ENCODE peak calls at places on chromosome 18, in nine cellular contexts. One of them, this sample, is unnamed.

GRCh38 chr18:74281011-74281638 is 10.6 kb downstream of the CYB5A start:
- DNase-seq in lower lobe of right lung: no peak
- DNase-seq in erythroblast: no peak
- DNase-seq in foreskin keratinocyte: no peak
- DNase-seq in activated naive CD4-positive, alpha-beta T cell treated with Interleukin-2 at 50 U/mL for 16 hours: no peak
- DNase-seq in spleen: no peak
- DNase-seq in NCI-H2081: peak
- DNase-seq in activated CD4-positive, alpha-beta T cell treated with anti-CD3 and anti-CD28 coated beads for 24 hours: no peak
- DNase-seq in Daoy: no peak
- DNase-seq in this sample: no peak

GRCh38 chr18:53422896-53423295 is 801.6 kb downstream of the MBD2 start:
- DNase-seq in foreskin keratinocyte: no peak
- DNase-seq in lower lobe of right lung: no peak
- DNase-seq in activated naive CD4-positive, alpha-beta T cell treated with Interleukin-2 at 50 U/mL for 16 hours: no peak
- DNase-seq in Daoy: no peak
- DNase-seq in erythroblast: no peak
- DNase-seq in NCI-H2081: peak
- DNase-seq in spleen: no peak
- DNase-seq in activated CD4-positive, alpha-beta T cell treated with anti-CD3 and anti-CD28 coated beads for 24 hours: no peak
- DNase-seq in this sample: no peak

GRCh38 chr18:76941284-76941683 is 118.9 kb downstream of the ZNF236 start:
- DNase-seq in activated CD4-positive, alpha-beta T cell treated with anti-CD3 and anti-CD28 coated beads for 24 hours: no peak
- DNase-seq in activated naive CD4-positive, alpha-beta T cell treated with Interleukin-2 at 50 U/mL for 16 hours: no peak
- DNase-seq in Daoy: no peak
- DNase-seq in lower lobe of right lung: no peak
- DNase-seq in erythroblast: no peak
- DNase-seq in spleen: peak
- DNase-seq in NCI-H2081: peak
- DNase-seq in foreskin keratinocyte: no peak
- DNase-seq in this sample: no peak

GRCh38 chr18:74252032-74252380 is 39.8 kb downstream of the CYB5A start:
- DNase-seq in lower lobe of right lung: no peak
- DNase-seq in NCI-H2081: no peak
- DNase-seq in foreskin keratinocyte: no peak
- DNase-seq in erythroblast: no peak
- DNase-seq in spleen: no peak
- DNase-seq in Daoy: no peak
- DNase-seq in activated naive CD4-positive, alpha-beta T cell treated with Interleukin-2 at 50 U/mL for 16 hours: no peak
- DNase-seq in activated CD4-positive, alpha-beta T cell treated with anti-CD3 and anti-CD28 coated beads for 24 hours: no peak
- DNase-seq in this sample: peak

GRCh38 chr18:24083550-24083949 is 55.3 kb upstream of the CABYR start:
- DNase-seq in spleen: no peak
- DNase-seq in activated naive CD4-positive, alpha-beta T cell treated with Interleukin-2 at 50 U/mL for 16 hours: no peak
- DNase-seq in Daoy: no peak
- DNase-seq in erythroblast: no peak
- DNase-seq in lower lobe of right lung: no peak
- DNase-seq in activated CD4-positive, alpha-beta T cell treated with anti-CD3 and anti-CD28 coated beads for 24 hours: no peak
- DNase-seq in foreskin keratinocyte: no peak
- DNase-seq in NCI-H2081: no peak
- DNase-seq in this sample: no peak

GRCh38 chr18:7824970-7825369 is 257.9 kb downstream of the PTPRM start:
- DNase-seq in activated naive CD4-positive, alpha-beta T cell treated with Interleukin-2 at 50 U/mL for 16 hours: no peak
- DNase-seq in erythroblast: no peak
- DNase-seq in activated CD4-positive, alpha-beta T cell treated with anti-CD3 and anti-CD28 coated beads for 24 hours: no peak
- DNase-seq in spleen: no peak
- DNase-seq in lower lobe of right lung: no peak
- DNase-seq in Daoy: no peak
- DNase-seq in NCI-H2081: no peak
- DNase-seq in foreskin keratinocyte: no peak
- DNase-seq in this sample: peak

GRCh38 chr18:37538526-37539205 is 26.9 kb downstream of the CELF4 start:
- DNase-seq in foreskin keratinocyte: no peak
- DNase-seq in lower lobe of right lung: no peak
- DNase-seq in erythroblast: no peak
- DNase-seq in spleen: peak
- DNase-seq in NCI-H2081: no peak
- DNase-seq in activated naive CD4-positive, alpha-beta T cell treated with Interleukin-2 at 50 U/mL for 16 hours: no peak
- DNase-seq in activated CD4-positive, alpha-beta T cell treated with anti-CD3 and anti-CD28 coated beads for 24 hours: no peak
- DNase-seq in Daoy: no peak
- DNase-seq in this sample: no peak

GRCh38 chr18:49177812-49178211 is 227.0 kb upstream of the SMAD7 start:
- DNase-seq in lower lobe of right lung: no peak
- DNase-seq in activated naive CD4-positive, alpha-beta T cell treated with Interleukin-2 at 50 U/mL for 16 hours: no peak
- DNase-seq in Daoy: peak
- DNase-seq in activated CD4-positive, alpha-beta T cell treated with anti-CD3 and anti-CD28 coated beads for 24 hours: no peak
- DNase-seq in spleen: no peak
- DNase-seq in foreskin keratinocyte: no peak
- DNase-seq in NCI-H2081: no peak
- DNase-seq in erythroblast: no peak
- DNase-seq in this sample: peak

GRCh38 chr18:23053756-23054457 is 81.4 kb upstream of the CABLES1 start:
- DNase-seq in NCI-H2081: no peak
- DNase-seq in Daoy: peak
- DNase-seq in lower lobe of right lung: no peak
- DNase-seq in erythroblast: no peak
- DNase-seq in activated naive CD4-positive, alpha-beta T cell treated with Interleukin-2 at 50 U/mL for 16 hours: no peak
- DNase-seq in foreskin keratinocyte: no peak
- DNase-seq in spleen: no peak
- DNase-seq in activated CD4-positive, alpha-beta T cell treated with anti-CD3 and anti-CD28 coated beads for 24 hours: no peak
- DNase-seq in this sample: peak

GRCh38 chr18:79882522-79883241 is 68.8 kb downstream of the SLC66A2 start:
- DNase-seq in Daoy: no peak
- DNase-seq in activated CD4-positive, alpha-beta T cell treated with anti-CD3 and anti-CD28 coated beads for 24 hours: no peak
- DNase-seq in erythroblast: no peak
- DNase-seq in spleen: peak
- DNase-seq in lower lobe of right lung: peak
- DNase-seq in foreskin keratinocyte: no peak
- DNase-seq in NCI-H2081: no peak
- DNase-seq in activated naive CD4-positive, alpha-beta T cell treated with Interleukin-2 at 50 U/mL for 16 hours: no peak
- DNase-seq in this sample: no peak

GRCh38 chr18:1018211-1018651 is 113.6 kb downstream of the ADCYAP1 start:
- DNase-seq in spleen: no peak
- DNase-seq in erythroblast: no peak
- DNase-seq in Daoy: peak
- DNase-seq in NCI-H2081: peak
- DNase-seq in foreskin keratinocyte: no peak
- DNase-seq in activated naive CD4-positive, alpha-beta T cell treated with Interleukin-2 at 50 U/mL for 16 hours: no peak
- DNase-seq in activated CD4-positive, alpha-beta T cell treated with anti-CD3 and anti-CD28 coated beads for 24 hours: no peak
- DNase-seq in lower lobe of right lung: no peak
- DNase-seq in this sample: peak

This sample was measured in EH.